ENCODE peak calls at places on chromosomes 5 and 9, in six cellular contexts. One of them, this sample, is unnamed.

GRCh38 chr9:89525673-89526374 is 27.9 kb upstream of the SEMA4D start:
- DNase-seq in psoas muscle: no peak
- DNase-seq in cardiac fibroblast: no peak
- DNase-seq in GM23338: no peak
- DNase-seq in NB4: no peak
- DNase-seq in foreskin fibroblast: no peak
- DNase-seq in this sample: peak

GRCh38 chr9:72538926-72539702 is 17.7 kb downstream of the TMC1 start:
- DNase-seq in psoas muscle: no peak
- DNase-seq in cardiac fibroblast: no peak
- DNase-seq in GM23338: no peak
- DNase-seq in NB4: no peak
- DNase-seq in foreskin fibroblast: no peak
- DNase-seq in this sample: no peak

GRCh38 chr9:7363777-7364477 is 435.7 kb downstream of the DMAC1 start:
- DNase-seq in psoas muscle: no peak
- DNase-seq in cardiac fibroblast: no peak
- DNase-seq in GM23338: peak
- DNase-seq in NB4: no peak
- DNase-seq in foreskin fibroblast: no peak
- DNase-seq in this sample: no peak

GRCh38 chr5:143041-143440 is 48.3 kb upstream of the LRRC14B start:
- DNase-seq in psoas muscle: no peak
- DNase-seq in cardiac fibroblast: no peak
- DNase-seq in GM23338: no peak
- DNase-seq in NB4: no peak
- DNase-seq in foreskin fibroblast: no peak
- DNase-seq in this sample: no peak

GRCh38 chr5:149838881-149839739 is 105.5 kb downstream of the PDE6A start:
- DNase-seq in psoas muscle: no peak
- DNase-seq in cardiac fibroblast: peak
- DNase-seq in GM23338: no peak
- DNase-seq in NB4: no peak
- DNase-seq in foreskin fibroblast: peak
- DNase-seq in this sample: peak

GRCh38 chr9:23587433-23587832 is 238.6 kb downstream of the ELAVL2 start:
- DNase-seq in psoas muscle: peak
- DNase-seq in cardiac fibroblast: no peak
- DNase-seq in GM23338: no peak
- DNase-seq in NB4: no peak
- DNase-seq in foreskin fibroblast: no peak
- DNase-seq in this sample: no peak

GRCh38 chr5:133827830-133828229 is 140.6 kb downstream of the C5orf15 start:
- DNase-seq in psoas muscle: no peak
- DNase-seq in cardiac fibroblast: no peak
- DNase-seq in GM23338: no peak
- DNase-seq in NB4: no peak
- DNase-seq in foreskin fibroblast: no peak
- DNase-seq in this sample: no peak

GRCh38 chr5:149857499-149857898 is 87.1 kb downstream of the PDE6A start:
- DNase-seq in psoas muscle: peak
- DNase-seq in cardiac fibroblast: peak
- DNase-seq in GM23338: no peak
- DNase-seq in NB4: no peak
- DNase-seq in foreskin fibroblast: peak
- DNase-seq in this sample: peak

GRCh38 chr9:127136880-127137639 is 14.6 kb upstream of the ANGPTL2 start:
- DNase-seq in psoas muscle: no peak
- DNase-seq in cardiac fibroblast: no peak
- DNase-seq in GM23338: no peak
- DNase-seq in NB4: no peak
- DNase-seq in foreskin fibroblast: no peak
- DNase-seq in this sample: no peak

GRCh38 chr5:125002727-125003598 is 256.5 kb upstream of the ZNF608 start:
- DNase-seq in psoas muscle: no peak
- DNase-seq in cardiac fibroblast: no peak
- DNase-seq in GM23338: peak
- DNase-seq in NB4: peak
- DNase-seq in foreskin fibroblast: no peak
- DNase-seq in this sample: peak

GRCh38 chr5:111226556-111226955 is 2.4 kb downstream of the CAMK4 start:
- DNase-seq in psoas muscle: no peak
- DNase-seq in cardiac fibroblast: no peak
- DNase-seq in GM23338: no peak
- DNase-seq in NB4: no peak
- DNase-seq in foreskin fibroblast: no peak
- DNase-seq in this sample: no peak

GRCh38 chr5:151585970-151586369 is 5.2 kb downstream of the FAT2 start:
- DNase-seq in psoas muscle: peak
- DNase-seq in cardiac fibroblast: no peak
- DNase-seq in GM23338: no peak
- DNase-seq in NB4: no peak
- DNase-seq in foreskin fibroblast: peak
- DNase-seq in this sample: no peak

GRCh38 chr5:81544351-81545001 is 150.5 kb upstream of the ACOT12 start:
- DNase-seq in psoas muscle: no peak
- DNase-seq in cardiac fibroblast: peak
- DNase-seq in GM23338: no peak
- DNase-seq in NB4: no peak
- DNase-seq in foreskin fibroblast: no peak
- DNase-seq in this sample: peak

GRCh38 chr9:91843623-91844111 is 106.4 kb downstream of the ROR2 start:
- DNase-seq in psoas muscle: no peak
- DNase-seq in cardiac fibroblast: peak
- DNase-seq in GM23338: peak
- DNase-seq in NB4: no peak
- DNase-seq in foreskin fibroblast: no peak
- DNase-seq in this sample: no peak

GRCh38 chr5:138965631-138966030 is 90.5 kb upstream of the LRRTM2 start:
- DNase-seq in psoas muscle: no peak
- DNase-seq in cardiac fibroblast: no peak
- DNase-seq in GM23338: no peak
- DNase-seq in NB4: no peak
- DNase-seq in foreskin fibroblast: no peak
- DNase-seq in this sample: no peak

GRCh38 chr9:137031904-137032639 is at the start of gene FUT7:
- DNase-seq in psoas muscle: no peak
- DNase-seq in cardiac fibroblast: no peak
- DNase-seq in GM23338: no peak
- DNase-seq in NB4: peak
- DNase-seq in foreskin fibroblast: no peak
- DNase-seq in this sample: no peak

GRCh38 chr9:107488400-107489143 is 997 bp downstream of the KLF4 start:
- DNase-seq in psoas muscle: peak
- DNase-seq in cardiac fibroblast: peak
- DNase-seq in GM23338: peak
- DNase-seq in NB4: peak
- DNase-seq in foreskin fibroblast: peak
- DNase-seq in this sample: peak

GRCh38 chr5:138874241-138874640 is 894 bp downstream of the LRRTM2 start:
- DNase-seq in psoas muscle: no peak
- DNase-seq in cardiac fibroblast: no peak
- DNase-seq in GM23338: no peak
- DNase-seq in NB4: no peak
- DNase-seq in foreskin fibroblast: no peak
- DNase-seq in this sample: no peak

GRCh38 chr5:69217154-69217731 is 17.4 kb upstream of the CDK7 start:
- DNase-seq in psoas muscle: no peak
- DNase-seq in cardiac fibroblast: no peak
- DNase-seq in GM23338: no peak
- DNase-seq in NB4: peak
- DNase-seq in foreskin fibroblast: no peak
- DNase-seq in this sample: no peak

GRCh38 chr5:32489791-32490581 is 45.4 kb upstream of the ZFR start:
- DNase-seq in psoas muscle: peak
- DNase-seq in cardiac fibroblast: peak
- DNase-seq in GM23338: peak
- DNase-seq in NB4: peak
- DNase-seq in foreskin fibroblast: peak
- DNase-seq in this sample: peak

DNA sequence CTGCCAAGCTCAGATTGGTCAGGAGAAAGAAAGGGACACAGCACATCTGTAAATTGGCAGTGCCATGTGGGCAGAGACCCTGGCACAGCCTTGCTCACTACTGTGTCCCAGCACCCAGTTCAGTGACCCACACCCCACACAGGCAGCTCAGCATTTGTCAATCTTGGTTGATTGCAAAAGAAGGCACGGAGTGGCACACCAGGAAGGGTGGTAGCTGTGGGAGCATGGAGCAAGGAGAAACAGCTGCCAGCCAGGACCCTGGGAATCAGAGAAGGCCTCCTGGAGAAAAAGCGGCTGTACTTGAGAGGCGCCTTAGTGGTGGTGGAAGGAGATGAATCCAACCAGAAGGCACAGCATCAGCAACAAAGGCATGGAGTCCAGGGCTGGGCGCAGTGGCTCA is 3.5 kb downstream of the SLC27A4 start:
- DNase-seq in psoas muscle: no peak
- DNase-seq in cardiac fibroblast: no peak
- DNase-seq in GM23338: no peak
- DNase-seq in NB4: no peak
- DNase-seq in foreskin fibroblast: no peak
- DNase-seq in this sample: no peak
- TF ChIP-seq CTCF in psoas muscle: no peak
- TF ChIP-seq CTCF in cardiac fibroblast: no peak
- TF ChIP-seq CTCF in GM23338: no peak
- TF ChIP-seq CTCF in NB4: no peak
- TF ChIP-seq CTCF in foreskin fibroblast: no peak
- TF ChIP-seq CTCF in this sample: no peak

GRCh38 chr5:136808756-136809155 is 443.4 kb upstream of the TRPC7 start:
- DNase-seq in psoas muscle: no peak
- DNase-seq in cardiac fibroblast: no peak
- DNase-seq in GM23338: no peak
- DNase-seq in NB4: no peak
- DNase-seq in foreskin fibroblast: no peak
- DNase-seq in this sample: no peak

GRCh38 chr5:136810198-136810823 is 445.0 kb upstream of the TRPC7 start:
- DNase-seq in psoas muscle: no peak
- DNase-seq in cardiac fibroblast: peak
- DNase-seq in GM23338: no peak
- DNase-seq in NB4: no peak
- DNase-seq in foreskin fibroblast: peak
- DNase-seq in this sample: peak

GRCh38 chr5:136802382-136802781 is 437.0 kb upstream of the TRPC7 start:
- DNase-seq in psoas muscle: no peak
- DNase-seq in cardiac fibroblast: peak
- DNase-seq in GM23338: peak
- DNase-seq in NB4: peak
- DNase-seq in foreskin fibroblast: no peak
- DNase-seq in this sample: peak

GRCh38 chr5:136809382-136809781 is 444.0 kb upstream of the TRPC7 start:
- DNase-seq in psoas muscle: no peak
- DNase-seq in cardiac fibroblast: no peak
- DNase-seq in GM23338: no peak
- DNase-seq in NB4: no peak
- DNase-seq in foreskin fibroblast: no peak
- DNase-seq in this sample: no peak

GRCh38 chr5:136805466-136805865 is 440.1 kb upstream of the TRPC7 start:
- DNase-seq in psoas muscle: no peak
- DNase-seq in cardiac fibroblast: no peak
- DNase-seq in GM23338: no peak
- DNase-seq in NB4: no peak
- DNase-seq in foreskin fibroblast: no peak
- DNase-seq in this sample: peak
- TF ChIP-seq CTCF in psoas muscle: no peak
- TF ChIP-seq CTCF in cardiac fibroblast: peak
- TF ChIP-seq CTCF in GM23338: peak
- TF ChIP-seq CTCF in NB4: no peak
- TF ChIP-seq CTCF in foreskin fibroblast: peak
- TF ChIP-seq CTCF in this sample: peak

DNA sequence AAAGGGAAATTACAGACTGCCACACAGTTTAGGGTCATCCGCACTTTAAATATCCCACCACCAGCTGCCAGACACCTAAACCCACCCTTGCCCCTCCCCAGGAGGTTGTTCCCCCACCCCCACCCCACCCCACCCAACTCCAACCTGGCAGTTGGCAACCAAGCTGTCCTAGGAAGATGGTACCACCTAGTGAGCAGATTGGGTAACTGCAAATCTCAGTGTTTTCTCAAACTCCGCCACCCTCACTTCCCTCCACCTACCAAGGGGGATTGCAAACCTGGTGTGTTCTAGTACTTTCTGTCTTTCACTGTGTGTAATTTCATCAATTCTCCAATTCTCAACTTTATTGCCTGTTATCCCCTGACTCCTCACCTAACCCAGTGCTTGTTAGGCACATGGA is 323.8 kb upstream of the IRX2 start:
- DNase-seq in psoas muscle: no peak
- DNase-seq in cardiac fibroblast: no peak
- DNase-seq in GM23338: peak
- DNase-seq in NB4: no peak
- DNase-seq in foreskin fibroblast: no peak
- DNase-seq in this sample: no peak
- TF ChIP-seq CTCF in psoas muscle: no peak
- TF ChIP-seq CTCF in cardiac fibroblast: no peak
- TF ChIP-seq CTCF in GM23338: peak
- TF ChIP-seq CTCF in NB4: peak
- TF ChIP-seq CTCF in foreskin fibroblast: no peak
- TF ChIP-seq CTCF in this sample: no peak

GRCh38 chr5:95283761-95284511 is 958 bp downstream of the MCTP1 start:
- DNase-seq in psoas muscle: no peak
- DNase-seq in cardiac fibroblast: peak
- DNase-seq in GM23338: peak
- DNase-seq in NB4: peak
- DNase-seq in foreskin fibroblast: no peak
- DNase-seq in this sample: peak
- TF ChIP-seq CTCF in psoas muscle: no peak
- TF ChIP-seq CTCF in cardiac fibroblast: peak
- TF ChIP-seq CTCF in GM23338: peak
- TF ChIP-seq CTCF in NB4: peak
- TF ChIP-seq CTCF in foreskin fibroblast: peak
- TF ChIP-seq CTCF in this sample: peak

GRCh38 chr5:147782053-147783028 is at the start of gene JAKMIP2:
- DNase-seq in psoas muscle: peak
- DNase-seq in cardiac fibroblast: peak
- DNase-seq in GM23338: peak
- DNase-seq in NB4: peak
- DNase-seq in foreskin fibroblast: peak
- DNase-seq in this sample: peak
- TF ChIP-seq CTCF in psoas muscle: no peak
- TF ChIP-seq CTCF in cardiac fibroblast: no peak
- TF ChIP-seq CTCF in GM23338: peak
- TF ChIP-seq CTCF in NB4: no peak
- TF ChIP-seq CTCF in foreskin fibroblast: no peak
- TF ChIP-seq CTCF in this sample: no peak